ENCODE peak calls at places on chromosomes 5 and 9, in ten cellular contexts. W, H, N, U, O, B, F, Z, Q and G are unnamed samples.

GRCh38 chr5:180631549-180632392 is 17.6 kb downstream of the FLT4 start:
- DNase-seq in W (no peak), H (no peak), N (no peak), U (no peak), O (no peak), B (no peak), F (no peak), Z (no peak), Q (no peak), G (no peak)

GRCh38 chr5:54895816-54896341 is 89.5 kb downstream of the ESM1 start:
- DNase-seq in W (peak), H (peak), N (peak), U (no peak), O (peak), B (no peak), F (peak), Z (peak), Q (no peak), G (peak)

GRCh38 chr5:28808967-28809810 is 1770.8 kb upstream of the CDH9 start:
- DNase-seq in W (no peak), H (no peak), N (no peak), U (no peak), O (no peak), B (no peak), F (peak), Z (no peak), Q (no peak), G (no peak)

GRCh38 chr9:130394814-130395470 is 49.8 kb upstream of the ASS1 start:
- DNase-seq in W (no peak), H (no peak), N (no peak), U (no peak), O (no peak), B (no peak), F (no peak), Z (no peak), Q (no peak), G (no peak)

GRCh38 chr9:36878986-36879982 is 154.8 kb downstream of the PAX5 start:
- DNase-seq in W (no peak), H (no peak), N (no peak), U (no peak), O (no peak), B (no peak), F (no peak), Z (no peak), Q (no peak), G (no peak)

GRCh38 chr5:151597749-151598148 is 6.6 kb upstream of the FAT2 start:
- DNase-seq in W (no peak), H (no peak), N (no peak), U (no peak), O (no peak), B (no peak), F (no peak), Z (peak), Q (no peak), G (no peak)

GRCh38 chr5:10601246-10602030 is 37.6 kb downstream of the ANKRD33B start:
- DNase-seq in W (peak), H (peak), N (peak), U (no peak), O (peak), B (no peak), F (peak), Z (peak), Q (peak), G (peak)

GRCh38 chr5:73263001-73263710 is 90.2 kb downstream of the TMEM174 start:
- DNase-seq in W (no peak), H (no peak), N (no peak), U (no peak), O (peak), B (no peak), F (no peak), Z (no peak), Q (no peak), G (no peak)

GRCh38 chr9:25994605-25995004 is 316.4 kb upstream of the TUSC1 start:
- DNase-seq in W (no peak), H (no peak), N (no peak), U (no peak), O (no peak), B (no peak), F (no peak), Z (no peak), Q (no peak), G (no peak)

GRCh38 chr5:83377131-83377865 is 94.2 kb upstream of the VCAN start:
- DNase-seq in W (no peak), H (peak), N (peak), U (no peak), O (peak), B (no peak), F (peak), Z (peak), Q (no peak), G (peak)

GRCh38 chr9:68843239-68843638 is 138.2 kb downstream of the PIP5K1B start:
- DNase-seq in W (no peak), H (no peak), N (peak), U (no peak), O (no peak), B (no peak), F (no peak), Z (no peak), Q (no peak), G (no peak)

GRCh38 chr9:110049699-110050450 is 158.1 kb downstream of the C9orf152 start:
- DNase-seq in W (no peak), H (peak), N (peak), U (no peak), O (peak), B (no peak), F (peak), Z (peak), Q (peak), G (peak)

GRCh38 chr5:83447533-83447932 is 24.0 kb upstream of the VCAN start:
- DNase-seq in W (no peak), H (no peak), N (no peak), U (no peak), O (no peak), B (no peak), F (no peak), Z (no peak), Q (no peak), G (no peak)

GRCh38 chr9:112249277-112249676 is 74.2 kb upstream of the SUSD1 start:
- DNase-seq in W (no peak), H (peak), N (peak), U (no peak), O (peak), B (no peak), F (peak), Z (peak), Q (no peak), G (peak)

DNA sequence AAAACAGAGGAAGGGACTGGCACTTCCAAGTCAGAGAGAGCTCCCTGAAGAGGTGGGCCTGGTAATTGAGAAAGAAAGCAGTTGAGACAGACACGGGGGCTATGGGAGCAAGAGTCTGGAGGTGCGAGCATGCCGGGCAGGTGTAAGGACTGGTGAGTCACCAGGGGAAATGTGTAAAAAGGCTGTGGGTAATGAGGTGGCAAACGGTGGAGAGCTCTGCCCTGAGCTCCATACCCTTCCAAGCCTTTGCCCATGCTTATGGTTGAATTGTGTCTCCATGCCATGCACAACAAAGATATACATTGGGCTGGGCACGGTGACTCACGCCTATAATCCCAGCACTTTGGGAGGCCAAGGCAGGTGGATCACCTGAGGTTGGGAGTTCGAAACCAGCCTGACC is 18.0 kb upstream of the JADE2 start:
- DNase-seq in W (no peak), H (no peak), N (no peak), U (no peak), O (no peak), B (no peak), F (no peak), Z (no peak), Q (no peak), G (no peak)
- H3K4me3 ChIP-seq in W (no peak), H (no peak), N (no peak), U (no peak), O (no peak), B (no peak), F (no peak), Z (no peak), Q (no peak), G (no peak)

GRCh38 chr5:126430631-126431030 is 7.4 kb downstream of the GRAMD2B start:
- DNase-seq in W (no peak), H (no peak), N (no peak), U (no peak), O (no peak), B (no peak), F (peak), Z (peak), Q (no peak), G (no peak)

GRCh38 chr5:126437706-126438105 is 14.5 kb downstream of the GRAMD2B start:
- DNase-seq in W (no peak), H (no peak), N (no peak), U (no peak), O (no peak), B (no peak), F (no peak), Z (no peak), Q (no peak), G (no peak)

GRCh38 chr5:126435714-126436113 is 12.5 kb downstream of the GRAMD2B start:
- DNase-seq in W (no peak), H (no peak), N (no peak), U (no peak), O (no peak), B (no peak), F (no peak), Z (no peak), Q (no peak), G (no peak)

GRCh38 chr5:126435261-126435660 is 12.1 kb downstream of the GRAMD2B start:
- DNase-seq in W (no peak), H (no peak), N (no peak), U (no peak), O (no peak), B (no peak), F (no peak), Z (no peak), Q (no peak), G (no peak)

GRCh38 chr5:126433708-126434107 is 10.5 kb downstream of the GRAMD2B start:
- DNase-seq in W (no peak), H (peak), N (peak), U (no peak), O (peak), B (no peak), F (no peak), Z (peak), Q (no peak), G (peak)
- H3K4me3 ChIP-seq in W (no peak), H (no peak), N (no peak), U (no peak), O (peak), B (no peak), F (no peak), Z (no peak), Q (no peak), G (no peak)

DNA sequence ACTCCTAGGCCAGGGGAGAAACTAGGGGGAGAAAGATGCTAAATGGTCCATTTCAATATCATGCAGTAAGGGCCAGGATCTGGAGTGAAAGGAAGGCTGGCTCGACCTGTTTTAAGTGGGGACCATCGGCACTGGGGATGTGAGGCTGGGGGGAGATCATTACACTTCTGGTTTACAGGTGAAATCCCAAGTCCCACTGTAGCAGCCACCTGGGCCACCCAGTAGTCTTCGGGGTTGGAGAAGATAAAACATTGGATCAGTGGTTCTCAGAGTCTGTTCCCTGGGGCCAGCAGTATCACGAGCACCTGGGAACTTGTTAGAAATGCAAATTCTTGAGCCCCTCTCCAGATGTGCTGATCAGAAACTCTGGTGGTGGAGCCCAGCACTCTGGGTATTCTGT is 111.3 kb upstream of the ALDH1B1 start:
- DNase-seq in W (no peak), H (no peak), N (no peak), U (no peak), O (no peak), B (no peak), F (no peak), Z (no peak), Q (no peak), G (no peak)
- H3K4me3 ChIP-seq in W (no peak), H (no peak), N (no peak), U (no peak), O (no peak), B (no peak), F (no peak), Z (no peak), Q (no peak), G (no peak)

GRCh38 chr5:56148453-56148971 is 84.6 kb downstream of the ANKRD55 start:
- DNase-seq in W (no peak), H (no peak), N (no peak), U (peak), O (no peak), B (no peak), F (no peak), Z (no peak), Q (no peak), G (no peak)
- H3K4me3 ChIP-seq in W (no peak), H (no peak), N (no peak), U (peak), O (no peak), B (no peak), F (no peak), Z (no peak), Q (no peak), G (no peak)

GRCh38 chr5:140043508-140043872 is 391 bp upstream of the NRG2 start:
- DNase-seq in W (peak), H (no peak), N (no peak), U (no peak), O (no peak), B (no peak), F (no peak), Z (no peak), Q (no peak), G (no peak)
- H3K4me3 ChIP-seq in W (peak), H (peak), N (peak), U (peak), O (peak), B (peak), F (peak), Z (peak), Q (peak), G (peak)

GRCh38 chr9:14111670-14112069 is 202.3 kb downstream of the NFIB start:
- DNase-seq in W (no peak), H (no peak), N (no peak), U (no peak), O (peak), B (no peak), F (peak), Z (peak), Q (no peak), G (peak)
- H3K4me3 ChIP-seq in W (no peak), H (no peak), N (no peak), U (no peak), O (no peak), B (no peak), F (no peak), Z (no peak), Q (no peak), G (no peak)

DNA sequence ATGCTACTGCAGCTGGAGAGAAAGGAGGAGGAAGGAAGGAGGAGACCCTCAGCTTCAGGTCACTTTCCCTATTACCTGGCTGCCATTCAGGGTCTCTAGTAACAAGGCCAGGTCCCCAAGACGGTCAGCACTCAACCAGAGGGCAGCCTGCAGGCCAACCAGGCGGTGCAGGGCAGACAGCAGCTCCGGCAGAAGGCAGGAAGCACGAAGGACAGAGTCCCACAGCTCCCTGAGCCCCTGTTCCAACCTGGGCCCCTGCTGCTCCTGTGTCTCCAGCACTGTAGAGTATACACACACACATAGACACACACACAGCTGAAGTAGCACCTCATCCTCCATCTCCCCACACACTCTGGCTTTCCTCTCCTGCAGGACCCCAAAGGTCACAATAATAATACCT is 1.7 kb downstream of the FANCG start:
- DNase-seq in W (no peak), H (no peak), N (no peak), U (no peak), O (no peak), B (no peak), F (no peak), Z (no peak), Q (no peak), G (no peak)
- H3K4me3 ChIP-seq in W (peak), H (no peak), N (no peak), U (no peak), O (peak), B (no peak), F (no peak), Z (no peak), Q (no peak), G (peak)

GRCh38 chr9:107386396-107386795 is 103.2 kb downstream of the KLF4 start:
- DNase-seq in W (no peak), H (no peak), N (peak), U (no peak), O (peak), B (no peak), F (no peak), Z (no peak), Q (no peak), G (no peak)
- H3K4me3 ChIP-seq in W (no peak), H (no peak), N (no peak), U (no peak), O (no peak), B (no peak), F (no peak), Z (no peak), Q (no peak), G (no peak)

GRCh38 chr5:91556-92263 is at the start of gene PLEKHG4B:
- DNase-seq in W (peak), H (no peak), N (no peak), U (no peak), O (peak), B (no peak), F (no peak), Z (no peak), Q (no peak), G (no peak)
- H3K4me3 ChIP-seq in W (peak), H (no peak), N (no peak), U (no peak), O (peak), B (no peak), F (no peak), Z (peak), Q (peak), G (peak)